ENCODE peak calls at places on chromosomes 4 and X, in eight cellular contexts. Z is uterus; Q is ascending aorta; H is osteocyte; I is NCI-H748 treated with DMSO at 0.1 percent for 48 hours; U is ELR; O is neuronal stem cell; V is activated T-helper 1 cell treated with anti-CD3 and anti-CD28 coated beads, Interleukin-12 subunit alpha, Interleukin-12 subunit beta, Interleukin-2, Interleukin-4 antibody, amounts not matched to agents 30 ng/mL and 10 ng/mL and 1 ng/mL, durations not matched to agents 14 hours and 24 hours and 36 hours. J is an unnamed sample.

GRCh38 chr4:9781343-9782135 is at the start of gene DRD5:
- DNase-seq in Z (no peak), Q (no peak), H (no peak), I (no peak), U (no peak), O (peak), V (no peak), J (no peak)

GRCh38 chr4:7390906-7391636 is 43.7 kb downstream of the PSAPL1 start:
- DNase-seq in Z (peak), Q (no peak), H (peak), I (no peak), U (no peak), O (no peak), V (no peak), J (no peak)

GRCh38 chr4:134708026-134708425 is 506.4 kb upstream of the PABPC4L start:
- DNase-seq in Z (no peak), Q (no peak), H (no peak), I (no peak), U (no peak), O (no peak), V (no peak), J (no peak)

GRCh38 chr4:82614868-82615449 is 53.2 kb upstream of the TMEM150C start:
- DNase-seq in Z (no peak), Q (no peak), H (no peak), I (no peak), U (no peak), O (no peak), V (no peak), J (no peak)

GRCh38 chr4:140374130-140374477 is 658 bp downstream of the SCOC start:
- DNase-seq in Z (no peak), Q (no peak), H (no peak), I (no peak), U (peak), O (no peak), V (no peak), J (no peak)

GRCh38 chrX:40414335-40414734 is 166.4 kb upstream of the ATP6AP2 start:
- DNase-seq in Z (no peak), Q (no peak), H (no peak), I (no peak), U (no peak), O (no peak), V (no peak), J (no peak)

GRCh38 chrX:10077425-10078188 is 79.2 kb upstream of the CLCN4 start:
- DNase-seq in Z (no peak), Q (no peak), H (no peak), I (no peak), U (peak), O (no peak), V (no peak), J (peak)

GRCh38 chr4:140686799-140687198 is 69.4 kb downstream of the TBC1D9 start:
- DNase-seq in Z (no peak), Q (no peak), H (no peak), I (no peak), U (no peak), O (no peak), V (no peak), J (no peak)

GRCh38 chr4:19382993-19383392 is 868.7 kb upstream of the SLIT2 start:
- DNase-seq in Z (no peak), Q (no peak), H (no peak), I (no peak), U (peak), O (no peak), V (no peak), J (no peak)

GRCh38 chrX:153401133-153401764 is at the start of gene PNMA6E:
- DNase-seq in Z (no peak), Q (no peak), H (no peak), I (no peak), U (no peak), O (no peak), V (no peak), J (no peak)

GRCh38 chrX:155819966-155820491 is 61.1 kb upstream of the VAMP7 start:
- DNase-seq in Z (peak), Q (no peak), H (no peak), I (peak), U (peak), O (peak), V (peak), J (peak)

GRCh38 chr4:118173956-118174355 is 139.7 kb downstream of the NDST3 start:
- DNase-seq in Z (no peak), Q (no peak), H (no peak), I (no peak), U (peak), O (no peak), V (no peak), J (no peak)

GRCh38 chr4:123419885-123420743 is 23.5 kb downstream of the SPRY1 start:
- DNase-seq in Z (no peak), Q (no peak), H (no peak), I (no peak), U (no peak), O (no peak), V (no peak), J (no peak)

GRCh38 chr4:2364654-2365053 is 53.8 kb downstream of the ZFYVE28 start:
- DNase-seq in Z (peak), Q (no peak), H (no peak), I (no peak), U (peak), O (no peak), V (peak), J (no peak)

J was measured in RKO.